ENCODE peak calls at places on chromosomes 13 and 19, in ten cellular contexts. J is PC-9, P is psoas muscle, T is tibial artery, Q is dorsolateral prefrontal cortex, E is IMR-90, G is PC-3, F is left lung, X is GM23338, B is uterus. I is an unnamed sample.

GRCh38 chr13:39038569-39038898 is 278 bp downstream of the NHLRC3 start:
- DNase-seq in G (peak; percentile 8), T (no peak), X (no peak), P (no peak), Q (peak; percentile 59), J (no peak), F (no peak), B (peak; percentile 19), E (no peak), I (no peak)

GRCh38 chr19:10220695-10221094 is 10.4 kb downstream of the S1PR2 start:
- DNase-seq in J (no peak), Q (no peak), F (no peak), X (no peak), G (no peak), B (no peak), T (no peak), E (no peak), P (no peak), I (no peak)

GRCh38 chr13:83546476-83546875 is 335.8 kb downstream of the SLITRK1 start:
- DNase-seq in X (no peak), P (no peak), F (no peak), T (no peak), B (no peak), G (no peak), E (no peak), J (no peak), Q (no peak), I (no peak)

GRCh38 chr19:17511724-17512573 is 500 bp downstream of the PGLS start:
- DNase-seq in X (peak; percentile 94), G (peak; percentile 60), B (peak; percentile 88), T (peak; percentile 90), Q (peak; percentile 91), P (peak; percentile 90), E (peak; percentile 75), J (peak; percentile 78), F (peak; percentile 91), I (peak; percentile 98)

GRCh38 chr13:23753523-23753922 is 135.7 kb downstream of the MIPEP start:
- DNase-seq in E (peak; percentile 68), X (peak; percentile 31), F (no peak), G (peak; percentile 86), J (peak; percentile 11), Q (no peak), T (no peak), P (no peak), B (no peak), I (no peak)

GRCh38 chr19:13938361-13939027 is at the start of gene PODNL1:
- DNase-seq in B (no peak), P (no peak), F (peak; percentile 61), T (peak; percentile 80), Q (no peak), E (peak; percentile 53), G (no peak), J (no peak), X (peak; percentile 52), I (no peak)

GRCh38 chr13:54232700-54233099 is 1204.1 kb downstream of the OLFM4 start:
- DNase-seq in F (no peak), G (peak; percentile 2), E (no peak), B (no peak), J (no peak), T (no peak), X (no peak), Q (no peak), P (no peak), I (no peak)

GRCh38 chr13:70527553-70527952 is 419.3 kb upstream of the KLHL1 start:
- DNase-seq in T (no peak), P (no peak), X (no peak), E (no peak), J (no peak), G (no peak), F (no peak), Q (no peak), B (no peak), I (no peak)

GRCh38 chr19:46932346-46932745 is 71.5 kb downstream of the ARHGAP35 start:
- DNase-seq in Q (no peak), E (peak; percentile 62), P (no peak), J (no peak), B (no peak), X (no peak), T (no peak), F (no peak), G (peak; percentile 73), I (no peak)

GRCh38 chr19:19615086-19615485 is 3.4 kb downstream of the PBX4 start:
- DNase-seq in P (no peak), Q (no peak), B (no peak), G (peak; percentile 80), F (no peak), T (no peak), E (peak; percentile 46), X (no peak), J (peak; percentile 53), I (no peak)

DNA sequence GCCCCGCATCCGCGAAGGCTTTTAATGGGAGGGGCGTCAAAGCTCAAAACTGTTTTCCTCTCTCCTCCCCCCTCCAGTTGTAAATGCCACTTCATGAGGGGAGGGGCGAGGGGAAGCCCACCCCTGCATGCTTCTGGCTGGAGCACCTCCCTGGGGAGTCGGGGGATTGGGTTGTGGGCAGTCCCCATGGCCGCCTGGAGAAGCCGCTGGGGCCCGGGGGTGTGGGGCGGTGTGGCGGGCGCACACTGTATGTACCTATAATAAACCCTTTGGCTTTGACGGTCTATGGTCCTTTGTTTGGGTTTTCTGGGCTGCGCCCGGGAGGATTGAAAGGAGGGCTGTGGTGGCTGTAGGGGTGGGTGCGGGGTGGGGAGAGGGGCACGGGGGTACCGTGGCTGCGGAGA is 490 bp upstream of the SHKBP1 start:
- DNase-seq in X (peak; percentile 67), Q (no peak), B (no peak), J (no peak), G (no peak), F (no peak), E (no peak), T (no peak), P (peak; percentile 30), I (peak; percentile 86)
- TF ChIP-seq CTCF in X (no peak), Q (no peak), B (no peak), J (no peak), G (no peak), F (no peak), E (no peak), T (no peak), P (no peak), I (no peak)

GRCh38 chr13:20378721-20379120 is 146.6 kb upstream of the GJB6 start:
- DNase-seq in T (no peak), P (no peak), J (no peak), B (no peak), X (no peak), F (no peak), Q (no peak), G (peak; percentile 35), E (no peak), I (peak; percentile 52)

GRCh38 chr13:20383058-20383457 is 142.6 kb downstream of the CRYL1 start:
- DNase-seq in F (no peak), P (no peak), B (no peak), G (no peak), T (no peak), J (no peak), Q (no peak), E (no peak), X (no peak), I (no peak)

GRCh38 chr13:20375871-20376270 is 143.8 kb upstream of the GJB6 start:
- DNase-seq in X (no peak), T (no peak), G (no peak), E (no peak), Q (no peak), J (no peak), P (no peak), B (no peak), F (no peak), I (no peak)

GRCh38 chr13:20387006-20387405 is 138.7 kb downstream of the CRYL1 start:
- DNase-seq in P (no peak), J (no peak), G (no peak), X (no peak), E (no peak), B (no peak), F (no peak), Q (no peak), T (no peak), I (no peak)

DNA sequence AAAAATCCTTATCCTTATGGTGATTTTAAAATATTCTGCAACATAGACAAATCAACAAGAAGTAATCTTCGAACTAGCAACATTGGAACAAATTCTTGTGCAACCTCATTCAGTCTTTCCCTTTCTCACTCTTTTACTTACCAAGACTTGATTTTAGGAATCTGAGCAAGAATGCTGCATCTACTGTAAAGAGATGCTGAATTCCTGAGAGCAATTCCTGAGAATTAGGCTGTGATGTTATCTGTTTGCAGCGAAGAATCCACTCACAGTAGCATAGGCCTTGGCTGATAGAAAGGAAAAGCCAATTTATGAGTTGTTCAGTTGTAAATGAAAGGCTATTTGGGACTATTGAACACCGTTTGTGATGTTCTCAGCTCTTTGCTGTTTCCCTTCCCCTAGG is 144.3 kb downstream of the CRYL1 start:
- DNase-seq in T (no peak), Q (no peak), E (no peak), F (no peak), B (no peak), G (no peak), P (no peak), X (no peak), J (no peak), I (no peak)
- H3K27ac ChIP-seq in T (no peak overlapping the region), Q (no peak overlapping the region), E (no peak overlapping the region), F (no peak overlapping the region), B (no peak overlapping the region), G (no peak overlapping the region), P (no peak overlapping the region), X (no peak overlapping the region), J (no peak overlapping the region), I (no peak overlapping the region)

GRCh38 chr13:109672545-109672944 is 113.8 kb downstream of the IRS2 start:
- DNase-seq in Q (no peak), G (no peak), P (no peak), E (peak; percentile 19), J (no peak), X (no peak), F (no peak), T (no peak), B (no peak), I (no peak)

GRCh38 chr13:109669956-109670355 is 116.4 kb downstream of the IRS2 start:
- DNase-seq in T (no peak), X (no peak), F (no peak), J (no peak), P (no peak), Q (no peak), B (no peak), G (no peak), E (no peak), I (no peak)

GRCh38 chr13:109670776-109671175 is 115.6 kb downstream of the IRS2 start:
- DNase-seq in B (no peak), P (no peak), T (no peak), G (no peak), X (no peak), E (no peak), F (no peak), J (no peak), Q (no peak), I (no peak)

GRCh38 chr13:109673477-109673876 is 112.9 kb downstream of the IRS2 start:
- DNase-seq in T (no peak), P (no peak), G (no peak), E (peak; percentile 6), J (no peak), F (no peak), B (no peak), Q (no peak), X (no peak), I (no peak)

GRCh38 chr13:109671919-109672318 is 114.5 kb downstream of the IRS2 start:
- DNase-seq in P (no peak), Q (no peak), X (no peak), G (no peak), F (no peak), B (no peak), T (no peak), E (no peak), J (no peak), I (no peak)
- H3K27me3 ChIP-seq in P (peaks cover 3% of the 10 kb centered on the region), Q (no peaks in the 10 kb centered on the region), X (no peaks in the 10 kb centered on the region), G (no peaks in the 10 kb centered on the region), F (peaks cover 17% of the 10 kb centered on the region), B (no peaks in the 10 kb centered on the region), T (no peaks in the 10 kb centered on the region), E (peaks cover 8% of the 10 kb centered on the region), J (no peaks in the 10 kb centered on the region), I (peaks cover 8% of the 10 kb centered on the region)

GRCh38 chr13:99988469-99989375 is 7.1 kb downstream of the ZIC2 start:
- DNase-seq in P (no peak), Q (no peak), B (no peak), G (no peak), T (no peak), J (no peak), X (peak; percentile 79), E (no peak), F (no peak), I (no peak)
- TF ChIP-seq CTCF in P (no peak), Q (no peak), B (no peak), G (no peak), T (no peak), J (no peak), X (no peak), E (no peak), F (no peak), I (no peak)

I was measured in spleen.